ENCODE peak calls at places on chromosomes 16 and 17, in ten cellular contexts. K, V, I, E, W, D, S, X, Y and P are unnamed samples.

GRCh38 chr16:12661656-12662172 is 142.0 kb downstream of the CPPED1 start:
- DNase-seq in K (peak; percentile 37), V (peak; percentile 42), I (no peak), E (peak; percentile 4), W (peak; percentile 48), D (no peak), S (peak; percentile 27), X (peak; percentile 13), Y (peak; percentile 37), P (no peak)

GRCh38 chr17:30701498-30701989 is 122.9 kb downstream of the CRLF3 start:
- DNase-seq in K (no peak), V (no peak), I (no peak), E (no peak), W (no peak), D (no peak), S (no peak), X (no peak), Y (no peak), P (no peak)

GRCh38 chr17:31068291-31068690 is 26.5 kb upstream of the NF1 start:
- DNase-seq in K (peak; percentile 10), V (peak; percentile 48), I (no peak), E (peak; percentile 59), W (peak; percentile 31), D (no peak), S (no peak), X (no peak), Y (peak; percentile 40), P (no peak)

GRCh38 chr17:49327835-49328784 is 33.9 kb downstream of the ZNF652 start:
- DNase-seq in K (peak; percentile 7), V (no peak), I (no peak), E (peak; percentile 58), W (peak; percentile 30), D (no peak), S (no peak), X (peak; percentile 13), Y (peak; percentile 42), P (no peak)

GRCh38 chr17:5413682-5414081 is 5.8 kb downstream of the NUP88 start:
- DNase-seq in K (peak; percentile 89), V (peak; percentile 87), I (no peak), E (peak; percentile 94), W (peak; percentile 86), D (peak; percentile 47), S (peak; percentile 46), X (peak; percentile 94), Y (peak; percentile 96), P (peak; percentile 72)

GRCh38 chr16:4214215-4214621 is 27.7 kb downstream of the SRL start:
- DNase-seq in K (peak; percentile 87), V (peak; percentile 95), I (peak; percentile 22), E (peak; percentile 94), W (peak; percentile 72), D (peak; percentile 62), S (peak; percentile 84), X (peak; percentile 93), Y (peak; percentile 94), P (peak; percentile 67)

GRCh38 chr17:18246880-18247612 is 11.5 kb downstream of the FLII start:
- DNase-seq in K (peak; percentile 45), V (peak; percentile 40), I (no peak), E (peak; percentile 94), W (peak; percentile 62), D (no peak), S (no peak), X (peak; percentile 47), Y (peak; percentile 44), P (no peak)

GRCh38 chr17:33091271-33091670 is 99.6 kb downstream of the SPACA3 start:
- DNase-seq in K (no peak), V (no peak), I (no peak), E (peak; percentile 91), W (peak; percentile 22), D (no peak), S (no peak), X (no peak), Y (no peak), P (no peak)

GRCh38 chr16:70563571-70563970 is 40.0 kb downstream of the SF3B3 start:
- DNase-seq in K (no peak), V (peak; percentile 94), I (no peak), E (peak; percentile 57), W (no peak), D (no peak), S (no peak), X (peak; percentile 83), Y (peak; percentile 86), P (no peak)

GRCh38 chr17:67993998-67994361 is 2.3 kb downstream of the C17orf58 start:
- DNase-seq in K (no peak), V (no peak), I (no peak), E (no peak), W (no peak), D (no peak), S (no peak), X (peak; percentile 18), Y (peak; percentile 4), P (no peak)

GRCh38 chr16:23508589-23509440 is 1.5 kb downstream of the GGA2 start:
- DNase-seq in K (peak; percentile 43), V (peak; percentile 23), I (no peak), E (no peak), W (peak; percentile 4), D (no peak), S (no peak), X (peak; percentile 38), Y (peak; percentile 24), P (no peak)

GRCh38 chr16:11405331-11406176 is 60.3 kb downstream of the RMI2 start:
- DNase-seq in K (peak; percentile 50), V (peak; percentile 39), I (no peak), E (peak; percentile 32), W (peak; percentile 52), D (no peak), S (no peak), X (no peak), Y (peak; percentile 21), P (no peak)

GRCh38 chr17:28548417-28549130 is 3.9 kb downstream of the UNC119 start:
- DNase-seq in K (no peak), V (no peak), I (no peak), E (no peak), W (no peak), D (no peak), S (no peak), X (no peak), Y (no peak), P (no peak)

GRCh38 chr17:56777859-56778258 is 55.9 kb downstream of the C17orf67 start:
- DNase-seq in K (no peak), V (no peak), I (no peak), E (no peak), W (peak; percentile 41), D (no peak), S (no peak), X (no peak), Y (peak; percentile 25), P (peak; percentile 12)

DNA sequence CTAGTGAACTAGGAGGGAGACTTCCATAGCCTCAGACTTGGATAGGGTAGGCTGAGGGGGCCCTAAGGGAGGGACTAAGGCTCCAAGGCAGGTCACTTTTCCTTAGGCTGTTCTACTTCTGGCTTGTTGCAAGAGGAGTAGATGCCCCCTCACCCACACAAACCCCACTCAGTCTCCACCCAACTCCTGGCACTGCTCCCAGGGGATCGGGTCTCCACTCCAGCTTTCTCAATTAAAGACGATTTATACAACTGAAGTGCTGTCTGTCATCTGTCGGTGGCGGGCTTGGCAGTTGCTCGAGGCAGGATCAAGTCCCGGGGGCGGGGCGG is 215 bp upstream of the CHRNB1 start:
- DNase-seq in K (no peak), V (no peak), I (no peak), E (no peak), W (no peak), D (no peak), S (no peak), X (no peak), Y (no peak), P (no peak)
- H3K4me3 ChIP-seq in K (no peak overlapping the region), V (no peak overlapping the region), I (peak overlapping the region; percentile 71), E (no peak overlapping the region), W (no peak overlapping the region), D (no peak overlapping the region), S (no peak overlapping the region), X (no peak overlapping the region), Y (no peak overlapping the region), P (no peak overlapping the region)

GRCh38 chr17:75668489-75668888 is 1.4 kb downstream of the SAP30BP start:
- DNase-seq in K (peak; percentile 39), V (no peak), I (no peak), E (no peak), W (no peak), D (no peak), S (no peak), X (no peak), Y (no peak), P (no peak)
- H3K4me3 ChIP-seq in K (peak overlapping the region; percentile 100), V (peak overlapping the region; percentile 100), I (peak overlapping the region; percentile 97), E (peak overlapping the region; percentile 100), W (peak overlapping the region; percentile 88), D (peak overlapping the region; percentile 100), S (peak overlapping the region; percentile 84), X (peak overlapping the region; percentile 99), Y (peak overlapping the region; percentile 99), P (no peak overlapping the region)

GRCh38 chr16:1591306-1591705 is 20.6 kb downstream of the IFT140 start:
- DNase-seq in K (no peak), V (no peak), I (no peak), E (no peak), W (no peak), D (no peak), S (no peak), X (no peak), Y (no peak), P (no peak)

GRCh38 chr16:1596516-1596915 is 15.4 kb downstream of the IFT140 start:
- DNase-seq in K (no peak), V (no peak), I (no peak), E (peak; percentile 8), W (no peak), D (no peak), S (no peak), X (no peak), Y (no peak), P (no peak)

GRCh38 chr16:1597154-1597553 is 14.7 kb downstream of the IFT140 start:
- DNase-seq in K (no peak), V (no peak), I (no peak), E (no peak), W (no peak), D (no peak), S (no peak), X (no peak), Y (no peak), P (no peak)

GRCh38 chr16:1592446-1592845 is 19.4 kb downstream of the IFT140 start:
- DNase-seq in K (no peak), V (no peak), I (no peak), E (no peak), W (no peak), D (no peak), S (no peak), X (no peak), Y (no peak), P (no peak)
- H3K4me3 ChIP-seq in K (no peak overlapping the region), V (no peak overlapping the region), I (no peak overlapping the region), E (no peak overlapping the region), W (no peak overlapping the region), D (no peak overlapping the region), S (no peak overlapping the region), X (no peak overlapping the region), Y (no peak overlapping the region), P (no peak overlapping the region)

DNA sequence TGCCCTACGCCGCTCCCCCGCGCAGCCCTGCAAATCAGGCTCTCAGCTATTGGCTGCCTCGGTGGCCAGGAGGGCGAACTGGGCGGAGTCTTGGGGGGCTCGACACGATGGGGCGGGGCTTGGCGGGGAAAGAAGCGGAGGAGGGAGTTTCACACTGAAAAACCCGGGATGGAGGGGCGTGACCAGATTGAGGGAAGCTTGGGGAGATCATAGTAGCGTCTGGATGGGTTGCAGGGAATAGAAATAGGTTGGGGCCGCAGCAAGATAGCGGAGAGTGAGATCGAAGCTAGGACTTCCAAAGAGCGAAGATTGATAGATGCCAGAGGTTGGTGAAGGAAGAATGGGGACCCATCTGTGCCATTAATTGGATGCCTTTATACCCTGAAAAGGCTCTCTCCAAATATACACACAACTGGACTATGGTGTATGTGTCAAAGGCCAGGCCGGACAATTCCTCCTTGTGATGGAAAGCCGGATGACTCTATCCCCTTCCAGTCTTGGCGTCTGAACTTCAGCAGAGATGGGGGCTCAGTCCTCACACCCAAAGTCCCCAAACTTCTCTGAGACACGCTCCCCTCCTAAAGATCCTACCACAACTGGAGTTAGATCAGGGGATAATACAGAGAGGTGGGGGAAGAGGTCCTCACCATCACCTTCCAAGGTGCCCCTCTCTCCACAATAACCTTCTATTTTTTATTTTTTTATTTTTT is 384 bp upstream of the STAC2 start:
- DNase-seq in K (peak; percentile 50), V (peak; percentile 23), I (peak; percentile 72), E (no peak), W (no peak), D (no peak), S (no peak), X (peak; percentile 40), Y (peak; percentile 51), P (no peak)
- H3K4me3 ChIP-seq in K (peak overlapping the region; percentile 42), V (peak overlapping the region; percentile 36), I (peak overlapping the region; percentile 78), E (no peak overlapping the region), W (no peak overlapping the region), D (peak overlapping the region; percentile 49), S (peak overlapping the region; percentile 15), X (peak overlapping the region; percentile 48), Y (peak overlapping the region; percentile 34), P (peak overlapping the region; percentile 43)